ENCODE peak calls at places on chromosomes 3 and 15, in six cellular contexts. One of them, this sample, is unnamed.
A peak's percentile ranks its signal among the peaks of the same experiment; 100 is the strongest.

GRCh38 chr3:159077860-159078259 is 276.0 kb downstream of the MFSD1 start:
- DNase-seq in H1: no peak
- DNase-seq in IMR-90: peak; percentile 22
- DNase-seq in neuronal stem cell: no peak
- DNase-seq in H9: no peak
- DNase-seq in trophoblast cell: peak; percentile 9
- DNase-seq in this sample: peak; percentile 88

GRCh38 chr3:166284994-166285393 is 447.8 kb upstream of the BCHE start:
- DNase-seq in H1: no peak
- DNase-seq in IMR-90: peak; percentile 61
- DNase-seq in neuronal stem cell: no peak
- DNase-seq in H9: no peak
- DNase-seq in trophoblast cell: no peak
- DNase-seq in this sample: peak; percentile 30

GRCh38 chr15:62539236-62539635 is 374.2 kb upstream of the C2CD4B start:
- DNase-seq in H1: no peak
- DNase-seq in IMR-90: no peak
- DNase-seq in neuronal stem cell: no peak
- DNase-seq in H9: no peak
- DNase-seq in trophoblast cell: no peak
- DNase-seq in this sample: no peak

GRCh38 chr15:53122818-53123217 is 332.7 kb upstream of the ONECUT1 start:
- DNase-seq in H1: no peak
- DNase-seq in IMR-90: no peak
- DNase-seq in neuronal stem cell: no peak
- DNase-seq in H9: no peak
- DNase-seq in trophoblast cell: no peak
- DNase-seq in this sample: no peak

GRCh38 chr15:48721061-48721810 is 75.7 kb upstream of the FBN1 start:
- DNase-seq in H1: no peak
- DNase-seq in IMR-90: peak; percentile 33
- DNase-seq in neuronal stem cell: no peak
- DNase-seq in H9: no peak
- DNase-seq in trophoblast cell: no peak
- DNase-seq in this sample: peak; percentile 16

GRCh38 chr15:42385206-42385979 is 26.1 kb downstream of the CAPN3 start:
- DNase-seq in H1: peak; percentile 47
- DNase-seq in IMR-90: peak; percentile 62
- DNase-seq in neuronal stem cell: peak; percentile 36
- DNase-seq in H9: peak; percentile 80
- DNase-seq in trophoblast cell: no peak
- DNase-seq in this sample: peak; percentile 58

GRCh38 chr15:99536422-99537033 is 29.3 kb upstream of the MEF2A start:
- DNase-seq in H1: no peak
- DNase-seq in IMR-90: peak; percentile 65
- DNase-seq in neuronal stem cell: no peak
- DNase-seq in H9: no peak
- DNase-seq in trophoblast cell: no peak
- DNase-seq in this sample: peak; percentile 87

GRCh38 chr3:85342915-85343314 is 384.1 kb downstream of the CADM2 start:
- DNase-seq in H1: no peak
- DNase-seq in IMR-90: no peak
- DNase-seq in neuronal stem cell: peak; percentile 11
- DNase-seq in H9: no peak
- DNase-seq in trophoblast cell: no peak
- DNase-seq in this sample: no peak

GRCh38 chr3:134852893-134853351 is 57.9 kb downstream of the EPHB1 start:
- DNase-seq in H1: no peak
- DNase-seq in IMR-90: no peak
- DNase-seq in neuronal stem cell: no peak
- DNase-seq in H9: no peak
- DNase-seq in trophoblast cell: no peak
- DNase-seq in this sample: no peak

GRCh38 chr15:96351801-96352593 is 21.5 kb downstream of the NR2F2 start:
- DNase-seq in H1: no peak
- DNase-seq in IMR-90: no peak
- DNase-seq in neuronal stem cell: no peak
- DNase-seq in H9: peak; percentile 71
- DNase-seq in trophoblast cell: no peak
- DNase-seq in this sample: peak; percentile 68

GRCh38 chr3:103684956-103685355 is 1250.1 kb downstream of the ZPLD1 start:
- DNase-seq in H1: no peak
- DNase-seq in IMR-90: no peak
- DNase-seq in neuronal stem cell: no peak
- DNase-seq in H9: no peak
- DNase-seq in trophoblast cell: no peak
- DNase-seq in this sample: no peak

GRCh38 chr3:77541203-77541922 is 501.5 kb downstream of the ROBO2 start:
- DNase-seq in H1: no peak
- DNase-seq in IMR-90: no peak
- DNase-seq in neuronal stem cell: no peak
- DNase-seq in H9: no peak
- DNase-seq in trophoblast cell: no peak
- DNase-seq in this sample: no peak

GRCh38 chr3:100802126-100802525 is 92.8 kb downstream of the TFG start:
- DNase-seq in H1: no peak
- DNase-seq in IMR-90: peak; percentile 61
- DNase-seq in neuronal stem cell: no peak
- DNase-seq in H9: no peak
- DNase-seq in trophoblast cell: no peak
- DNase-seq in this sample: peak; percentile 37

GRCh38 chr3:126519506-126520455 is 2.2 kb upstream of the UROC1 start:
- DNase-seq in H1: no peak
- DNase-seq in IMR-90: no peak
- DNase-seq in neuronal stem cell: no peak
- DNase-seq in H9: no peak
- DNase-seq in trophoblast cell: no peak
- DNase-seq in this sample: no peak

GRCh38 chr3:49353022-49353421 is 5.1 kb downstream of the GPX1 start:
- DNase-seq in H1: no peak
- DNase-seq in IMR-90: no peak
- DNase-seq in neuronal stem cell: no peak
- DNase-seq in H9: no peak
- DNase-seq in trophoblast cell: no peak
- DNase-seq in this sample: peak; percentile 29

GRCh38 chr3:192395506-192395905 is 331.8 kb downstream of the FGF12 start:
- DNase-seq in H1: no peak
- DNase-seq in IMR-90: no peak
- DNase-seq in neuronal stem cell: no peak
- DNase-seq in H9: no peak
- DNase-seq in trophoblast cell: peak; percentile 48
- DNase-seq in this sample: no peak

GRCh38 chr3:152376351-152377183 is 107.8 kb downstream of the MBNL1 start:
- DNase-seq in H1: no peak
- DNase-seq in IMR-90: peak; percentile 84
- DNase-seq in neuronal stem cell: no peak
- DNase-seq in H9: no peak
- DNase-seq in trophoblast cell: no peak
- DNase-seq in this sample: no peak

GRCh38 chr3:141231923-141232861 is 567 bp downstream of the PXYLP1 start:
- DNase-seq in H1: no peak
- DNase-seq in IMR-90: no peak
- DNase-seq in neuronal stem cell: peak; percentile 29
- DNase-seq in H9: peak; percentile 63
- DNase-seq in trophoblast cell: peak; percentile 56
- DNase-seq in this sample: peak; percentile 18

GRCh38 chr3:194136519-194137313 is 768 bp downstream of the HES1 start:
- DNase-seq in H1: no peak
- DNase-seq in IMR-90: peak; percentile 81
- DNase-seq in neuronal stem cell: peak; percentile 46
- DNase-seq in H9: peak; percentile 52
- DNase-seq in trophoblast cell: peak; percentile 82
- DNase-seq in this sample: peak; percentile 87

GRCh38 chr3:51681453-51681852 is 10.4 kb downstream of the TEX264 start:
- DNase-seq in H1: no peak
- DNase-seq in IMR-90: peak; percentile 8
- DNase-seq in neuronal stem cell: no peak
- DNase-seq in H9: no peak
- DNase-seq in trophoblast cell: no peak
- DNase-seq in this sample: no peak

GRCh38 chr15:67571643-67572415 is 29.3 kb downstream of the MAP2K5 start:
- DNase-seq in H1: no peak
- DNase-seq in IMR-90: peak; percentile 59
- DNase-seq in neuronal stem cell: no peak
- DNase-seq in H9: no peak
- DNase-seq in trophoblast cell: no peak
- DNase-seq in this sample: peak; percentile 55

GRCh38 chr3:170240671-170241070 is 18.4 kb downstream of the PRKCI start:
- DNase-seq in H1: no peak
- DNase-seq in IMR-90: no peak
- DNase-seq in neuronal stem cell: no peak
- DNase-seq in H9: no peak
- DNase-seq in trophoblast cell: peak; percentile 7
- DNase-seq in this sample: no peak

GRCh38 chr3:36416660-36417059 is 36.4 kb downstream of the STAC start:
- DNase-seq in H1: no peak
- DNase-seq in IMR-90: no peak
- DNase-seq in neuronal stem cell: no peak
- DNase-seq in H9: no peak
- DNase-seq in trophoblast cell: no peak
- DNase-seq in this sample: no peak

GRCh38 chr3:52055537-52056351 is 627 bp downstream of the DUSP7 start:
- DNase-seq in H1: no peak
- DNase-seq in IMR-90: peak; percentile 57
- DNase-seq in neuronal stem cell: no peak
- DNase-seq in H9: peak; percentile 71
- DNase-seq in trophoblast cell: peak; percentile 53
- DNase-seq in this sample: peak; percentile 71

GRCh38 chr15:61582092-61582491 is 353.0 kb upstream of the RORA start:
- DNase-seq in H1: no peak
- DNase-seq in IMR-90: no peak
- DNase-seq in neuronal stem cell: no peak
- DNase-seq in H9: no peak
- DNase-seq in trophoblast cell: no peak
- DNase-seq in this sample: no peak

GRCh38 chr3:94172695-94173310 is 109.9 kb downstream of the NSUN3 start:
- DNase-seq in H1: no peak
- DNase-seq in IMR-90: no peak
- DNase-seq in neuronal stem cell: no peak
- DNase-seq in H9: no peak
- DNase-seq in trophoblast cell: no peak
- DNase-seq in this sample: no peak

GRCh38 chr15:97930230-97930629 is 30.3 kb upstream of the ARRDC4 start:
- DNase-seq in H1: no peak
- DNase-seq in IMR-90: no peak
- DNase-seq in neuronal stem cell: no peak
- DNase-seq in H9: no peak
- DNase-seq in trophoblast cell: no peak
- DNase-seq in this sample: no peak

GRCh38 chr3:148932976-148933375 is 58.4 kb upstream of the GYG1 start:
- DNase-seq in H1: no peak
- DNase-seq in IMR-90: no peak
- DNase-seq in neuronal stem cell: no peak
- DNase-seq in H9: no peak
- DNase-seq in trophoblast cell: no peak
- DNase-seq in this sample: no peak

GRCh38 chr3:188394588-188394987 is 240.6 kb downstream of the LPP start:
- DNase-seq in H1: no peak
- DNase-seq in IMR-90: no peak
- DNase-seq in neuronal stem cell: no peak
- DNase-seq in H9: no peak
- DNase-seq in trophoblast cell: no peak
- DNase-seq in this sample: no peak

GRCh38 chr3:188390775-188391443 is 237.0 kb downstream of the LPP start:
- DNase-seq in H1: no peak
- DNase-seq in IMR-90: no peak
- DNase-seq in neuronal stem cell: peak; percentile 29
- DNase-seq in H9: no peak
- DNase-seq in trophoblast cell: no peak
- DNase-seq in this sample: no peak

GRCh38 chr3:188389711-188390346 is 235.9 kb downstream of the LPP start:
- DNase-seq in H1: no peak
- DNase-seq in IMR-90: no peak
- DNase-seq in neuronal stem cell: no peak
- DNase-seq in H9: no peak
- DNase-seq in trophoblast cell: peak; percentile 6
- DNase-seq in this sample: no peak

GRCh38 chr3:188390347-188390718 is 236.4 kb downstream of the LPP start:
- DNase-seq in H1: no peak
- DNase-seq in IMR-90: no peak
- DNase-seq in neuronal stem cell: no peak
- DNase-seq in H9: no peak
- DNase-seq in trophoblast cell: no peak
- DNase-seq in this sample: no peak

DNA sequence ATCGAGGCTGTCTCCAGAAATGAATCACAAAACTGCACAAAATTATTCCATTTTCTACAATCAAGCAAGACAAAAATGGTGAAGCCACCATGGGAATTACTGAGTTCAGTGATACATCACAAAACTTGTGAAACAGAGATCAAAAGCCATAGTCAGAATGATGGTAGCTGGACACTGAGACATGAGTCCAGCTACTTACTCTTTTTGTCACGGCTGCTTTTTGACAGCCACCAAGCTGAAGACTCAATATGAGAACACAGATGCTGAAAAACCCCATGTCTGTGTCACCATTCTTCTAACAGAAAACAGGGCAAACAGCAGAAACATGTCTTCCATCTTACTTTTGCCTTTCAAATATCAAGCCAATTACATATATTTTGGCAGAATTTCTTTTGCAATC is 237.6 kb downstream of the LPP start:
- DNase-seq in H1: no peak
- DNase-seq in IMR-90: no peak
- DNase-seq in neuronal stem cell: no peak
- DNase-seq in H9: no peak
- DNase-seq in trophoblast cell: no peak
- DNase-seq in this sample: no peak
- H2AFZ ChIP-seq in H1: no peak overlapping the region
- H2AFZ ChIP-seq in IMR-90: no peak overlapping the region
- H2AFZ ChIP-seq in neuronal stem cell: no peak overlapping the region
- H2AFZ ChIP-seq in H9: no peak overlapping the region
- H2AFZ ChIP-seq in trophoblast cell: no peak overlapping the region
- H2AFZ ChIP-seq in this sample: no peak overlapping the region

GRCh38 chr3:452221-452620 is 255.7 kb downstream of the CHL1 start:
- DNase-seq in H1: no peak
- DNase-seq in IMR-90: no peak
- DNase-seq in neuronal stem cell: no peak
- DNase-seq in H9: no peak
- DNase-seq in trophoblast cell: no peak
- DNase-seq in this sample: no peak
- H2AK5ac ChIP-seq in H1: no peak overlapping the region
- H2AK5ac ChIP-seq in IMR-90: no peak overlapping the region
- H2AK5ac ChIP-seq in neuronal stem cell: no peak overlapping the region
- H2AK5ac ChIP-seq in H9: no peak overlapping the region
- H2AK5ac ChIP-seq in trophoblast cell: no peak overlapping the region
- H2AK5ac ChIP-seq in this sample: no peak overlapping the region

GRCh38 chr3:196966526-196967401 is 1.9 kb downstream of the PIGZ start:
- DNase-seq in H1: no peak
- DNase-seq in IMR-90: no peak
- DNase-seq in neuronal stem cell: no peak
- DNase-seq in H9: no peak
- DNase-seq in trophoblast cell: no peak
- DNase-seq in this sample: no peak
- H3K23ac ChIP-seq in H1: no peak overlapping the region
- H3K23ac ChIP-seq in IMR-90: no peak overlapping the region
- H3K23ac ChIP-seq in neuronal stem cell: peak overlapping the region; percentile 46
- H3K23ac ChIP-seq in H9: no peak overlapping the region
- H3K23ac ChIP-seq in trophoblast cell: no peak overlapping the region
- H3K23ac ChIP-seq in this sample: no peak overlapping the region

GRCh38 chr15:81097893-81098280 is 36.2 kb upstream of the CFAP161 start:
- DNase-seq in H1: no peak
- DNase-seq in IMR-90: no peak
- DNase-seq in neuronal stem cell: no peak
- DNase-seq in H9: no peak
- DNase-seq in trophoblast cell: no peak
- DNase-seq in this sample: no peak
- H2AFZ ChIP-seq in H1: no peak overlapping the region
- H2AFZ ChIP-seq in IMR-90: no peak overlapping the region
- H2AFZ ChIP-seq in neuronal stem cell: no peak overlapping the region
- H2AFZ ChIP-seq in H9: no peak overlapping the region
- H2AFZ ChIP-seq in trophoblast cell: no peak overlapping the region
- H2AFZ ChIP-seq in this sample: no peak overlapping the region

GRCh38 chr3:66409771-66410355 is 91.0 kb downstream of the LRIG1 start:
- DNase-seq in H1: no peak
- DNase-seq in IMR-90: no peak
- DNase-seq in neuronal stem cell: no peak
- DNase-seq in H9: no peak
- DNase-seq in trophoblast cell: no peak
- DNase-seq in this sample: no peak
- H2AK5ac ChIP-seq in H1: no peak overlapping the region
- H2AK5ac ChIP-seq in IMR-90: peak overlapping the region; percentile 90
- H2AK5ac ChIP-seq in neuronal stem cell: no peak overlapping the region
- H2AK5ac ChIP-seq in H9: no peak overlapping the region
- H2AK5ac ChIP-seq in trophoblast cell: no peak overlapping the region
- H2AK5ac ChIP-seq in this sample: peak overlapping the region; percentile 15

This sample was measured in mesenchymal stem cell.